ENCODE peak calls at places on chromosomes 4 and X, in seven cellular contexts. B is endodermal cell; D is H7; E is stimulated activated CD8-positive, alpha-beta memory T cell treated with anti-CD3 and anti-CD28 coated beads, Interleukin-7, amount 100 ng/mL, for 1 hour; P is testis; M is PC-9; A is H4. J is an unnamed sample.

GRCh38 chr4:142352682-142353081 is 493.4 kb downstream of the INPP4B start:
- DNase-seq in P (no peak), A (no peak), E (no peak), B (no peak), M (no peak), D (no peak), J (no peak)

GRCh38 chr4:33837043-33837442 is 2407.3 kb downstream of the ARAP2 start:
- DNase-seq in E (no peak), D (no peak), A (peak; percentile 80), M (peak; percentile 48), B (no peak), P (no peak), J (no peak)

GRCh38 chr4:97646997-97647396 is 496.3 kb downstream of the STPG2 start:
- DNase-seq in A (no peak), P (peak; percentile 35), B (no peak), M (no peak), D (no peak), E (no peak), J (no peak)

GRCh38 chr4:4387531-4388311 is 819 bp downstream of the NSG1 start:
- DNase-seq in E (no peak), B (peak; percentile 67), D (peak; percentile 81), P (no peak), M (no peak), A (no peak), J (no peak)

GRCh38 chr4:139528377-139529005 is 27.5 kb downstream of the SETD7 start:
- DNase-seq in M (no peak), D (no peak), A (peak; percentile 90), B (no peak), E (no peak), P (peak; percentile 33), J (no peak)

GRCh38 chr4:106929248-106929647 is 106.9 kb downstream of the DKK2 start:
- DNase-seq in A (no peak), E (no peak), D (no peak), P (no peak), B (no peak), M (no peak), J (no peak)

GRCh38 chrX:9928083-9928482 is 39.1 kb upstream of the CLDN34 start:
- DNase-seq in E (no peak), A (no peak), P (no peak), M (no peak), B (peak; percentile 83), D (peak; percentile 89), J (peak; percentile 80)

GRCh38 chr4:54842226-54843055 is 184.7 kb downstream of the KIT start:
- DNase-seq in E (no peak), P (no peak), D (no peak), A (no peak), M (no peak), B (no peak), J (no peak)

GRCh38 chrX:65926095-65927019 is 113.5 kb downstream of the VSIG4 start:
- DNase-seq in A (no peak), P (no peak), E (no peak), D (no peak), M (no peak), B (no peak), J (peak; percentile 1)

GRCh38 chr4:157895205-157895604 is 277.6 kb downstream of the GASK1B start:
- DNase-seq in E (no peak), D (no peak), P (no peak), B (peak; percentile 70), A (no peak), M (no peak), J (no peak)

GRCh38 chr4:135573251-135573650 is 1371.7 kb upstream of the PABPC4L start:
- DNase-seq in P (no peak), A (no peak), D (no peak), M (no peak), E (no peak), B (no peak), J (no peak)

GRCh38 chr4:148634476-148634875 is 192.3 kb upstream of the NR3C2 start:
- DNase-seq in A (no peak), B (no peak), E (no peak), P (no peak), M (no peak), D (no peak), J (no peak)

GRCh38 chr4:6418193-6418755 is 54.1 kb downstream of the PPP2R2C start:
- DNase-seq in D (no peak), M (no peak), B (no peak), A (no peak), P (no peak), E (no peak), J (no peak)

GRCh38 chr4:80180743-80181142 is 16.6 kb upstream of the PRDM8 start:
- DNase-seq in B (no peak), A (no peak), M (no peak), P (no peak), D (no peak), E (no peak), J (no peak)

GRCh38 chr4:24042094-24042493 is 152.2 kb upstream of the PPARGC1A start:
- DNase-seq in M (no peak), D (no peak), P (no peak), B (no peak), E (no peak), A (no peak), J (no peak)

GRCh38 chr4:71550220-71551190 is 211.7 kb downstream of the SLC4A4 start:
- DNase-seq in P (no peak), D (no peak), B (peak; percentile 52), E (no peak), M (no peak), A (no peak), J (no peak)

GRCh38 chr4:43339435-43339834 is 446.9 kb downstream of the GRXCR1 start:
- DNase-seq in E (no peak), P (no peak), M (no peak), D (no peak), B (no peak), A (peak; percentile 13), J (no peak)

GRCh38 chr4:5157721-5158390 is 106.6 kb downstream of the STK32B start:
- DNase-seq in A (no peak), M (no peak), D (no peak), B (no peak), P (no peak), E (no peak), J (no peak)

GRCh38 chr4:11455201-11455835 is 26.6 kb upstream of the HS3ST1 start:
- DNase-seq in M (no peak), P (no peak), B (no peak), D (no peak), E (no peak), A (no peak), J (no peak)

GRCh38 chr4:53119685-53120084 is 246.2 kb downstream of the SCFD2 start:
- DNase-seq in P (peak; percentile 54), B (peak; percentile 76), E (no peak), A (peak; percentile 14), M (no peak), D (no peak), J (no peak)

GRCh38 chr4:89245459-89245858 is 62.1 kb downstream of the GPRIN3 start:
- DNase-seq in P (no peak), M (no peak), A (no peak), D (no peak), E (no peak), B (peak; percentile 56), J (no peak)

GRCh38 chrX:111822191-111822590 is 53.8 kb upstream of the TRPC5OS start:
- DNase-seq in B (no peak), M (no peak), A (no peak), E (no peak), D (no peak), P (no peak), J (no peak)

GRCh38 chr4:180973894-180974293 is 1269.3 kb upstream of the TENM3 start:
- DNase-seq in B (no peak), A (no peak), M (no peak), D (no peak), E (no peak), P (no peak), J (no peak)

GRCh38 chrX:3010532-3010931 is 4.2 kb downstream of the ARSH start:
- DNase-seq in B (no peak), E (no peak), D (no peak), P (no peak), A (no peak), M (no peak), J (no peak)

GRCh38 chr4:128861856-128862518 is 52.5 kb downstream of the JADE1 start:
- DNase-seq in D (no peak), B (no peak), P (no peak), A (no peak), M (no peak), E (no peak), J (no peak)

GRCh38 chrX:47239898-47240545 is 7.2 kb downstream of the USP11 start:
- DNase-seq in P (no peak), D (no peak), A (no peak), M (no peak), B (no peak), E (no peak), J (no peak)

GRCh38 chrX:97065066-97065465 is 181.4 kb downstream of the RPA4 start:
- DNase-seq in P (no peak), B (no peak), D (no peak), A (no peak), M (no peak), E (no peak), J (no peak)

J was measured in Ammon's horn.